ENCODE peak calls at places on chromosome 6, in six cellular contexts. One of them, this sample, is unnamed.

GRCh38 chr6:10511477-10511876 is 9.7 kb upstream of the GCNT2 start:
- DNase-seq in mesendoderm: no peak
- DNase-seq in C1 segment of cervical spinal cord: no peak
- DNase-seq in DND-41: no peak
- DNase-seq in HTR-8/SVneo: no peak
- DNase-seq in T-helper 1 cell: no peak
- DNase-seq in this sample: no peak

GRCh38 chr6:32192608-32193039 is at the start of gene GPSM3:
- DNase-seq in mesendoderm: peak; percentile 89
- DNase-seq in C1 segment of cervical spinal cord: peak; percentile 70
- DNase-seq in DND-41: peak; percentile 89
- DNase-seq in HTR-8/SVneo: no peak
- DNase-seq in T-helper 1 cell: peak; percentile 46
- DNase-seq in this sample: no peak

GRCh38 chr6:25354078-25354940 is 75.1 kb downstream of the CARMIL1 start:
- DNase-seq in mesendoderm: no peak
- DNase-seq in C1 segment of cervical spinal cord: no peak
- DNase-seq in DND-41: no peak
- DNase-seq in HTR-8/SVneo: no peak
- DNase-seq in T-helper 1 cell: no peak
- DNase-seq in this sample: no peak

GRCh38 chr6:8539446-8539845 is 104.1 kb upstream of the SLC35B3 start:
- DNase-seq in mesendoderm: peak; percentile 40
- DNase-seq in C1 segment of cervical spinal cord: no peak
- DNase-seq in DND-41: no peak
- DNase-seq in HTR-8/SVneo: peak; percentile 10
- DNase-seq in T-helper 1 cell: no peak
- DNase-seq in this sample: no peak

GRCh38 chr6:141354191-141354950 is 778.4 kb upstream of the GJE1 start:
- DNase-seq in mesendoderm: peak; percentile 23
- DNase-seq in C1 segment of cervical spinal cord: no peak
- DNase-seq in DND-41: no peak
- DNase-seq in HTR-8/SVneo: no peak
- DNase-seq in T-helper 1 cell: no peak
- DNase-seq in this sample: no peak

GRCh38 chr6:16991981-16992629 is 109.7 kb upstream of the STMND1 start:
- DNase-seq in mesendoderm: no peak
- DNase-seq in C1 segment of cervical spinal cord: no peak
- DNase-seq in DND-41: no peak
- DNase-seq in HTR-8/SVneo: no peak
- DNase-seq in T-helper 1 cell: no peak
- DNase-seq in this sample: no peak

GRCh38 chr6:169589699-169590257 is 112.1 kb downstream of the WDR27 start:
- DNase-seq in mesendoderm: no peak
- DNase-seq in C1 segment of cervical spinal cord: no peak
- DNase-seq in DND-41: no peak
- DNase-seq in HTR-8/SVneo: no peak
- DNase-seq in T-helper 1 cell: no peak
- DNase-seq in this sample: no peak

GRCh38 chr6:41940759-41941279 is 789 bp downstream of the CCND3 start:
- DNase-seq in mesendoderm: peak; percentile 72
- DNase-seq in C1 segment of cervical spinal cord: peak; percentile 53
- DNase-seq in DND-41: peak; percentile 95
- DNase-seq in HTR-8/SVneo: peak; percentile 22
- DNase-seq in T-helper 1 cell: peak; percentile 36
- DNase-seq in this sample: peak; percentile 44